ENCODE peak calls at places on chromosome 18, in seven cellular contexts. T is aorta; H is pancreas; P is naive thymus-derived CD4-positive, alpha-beta T cell; Y is CD8-positive, alpha-beta memory T cell; Z is upper lobe of right lung; N is tibial nerve. F is an unnamed sample.
A peak's percentile ranks its signal among the peaks of the same experiment; 100 is the strongest.

GRCh38 chr18:77057043-77057442 is 75.5 kb downstream of the MBP start:
- DNase-seq in T (no peak), H (no peak), P (no peak), Y (no peak), Z (no peak), N (no peak), F (no peak)

GRCh38 chr18:77754475-77755044 is 504.9 kb downstream of the GALR1 start:
- DNase-seq in T (no peak), H (no peak), P (no peak), Y (no peak), Z (no peak), N (no peak), F (no peak)

GRCh38 chr18:25459814-25460213 is 107.8 kb upstream of the ZNF521 start:
- DNase-seq in T (no peak), H (no peak), P (no peak), Y (no peak), Z (no peak), N (no peak), F (no peak)

GRCh38 chr18:12839526-12840196 is 44.4 kb downstream of the PTPN2 start:
- DNase-seq in T (no peak), H (no peak), P (no peak), Y (no peak), Z (no peak), N (no peak), F (peak; percentile 83)

GRCh38 chr18:69947361-69948106 is at the start of gene CD226:
- DNase-seq in T (no peak), H (no peak), P (peak; percentile 52), Y (no peak), Z (no peak), N (no peak), F (no peak)

GRCh38 chr18:55510809-55511208 is 77.2 kb downstream of the TCF4 start:
- DNase-seq in T (no peak), H (no peak), P (no peak), Y (no peak), Z (no peak), N (peak; percentile 58), F (no peak)

GRCh38 chr18:79523738-79524180 is 128.0 kb downstream of the NFATC1 start:
- DNase-seq in T (peak; percentile 48), H (no peak), P (peak; percentile 91), Y (peak; percentile 87), Z (no peak), N (no peak), F (no peak)

GRCh38 chr18:36623681-36624080 is 205.1 kb downstream of the TPGS2 start:
- DNase-seq in T (no peak), H (no peak), P (no peak), Y (no peak), Z (no peak), N (no peak), F (no peak)

GRCh38 chr18:38940863-38941531 is 1375.4 kb upstream of the CELF4 start:
- DNase-seq in T (no peak), H (no peak), P (peak; percentile 68), Y (peak; percentile 75), Z (no peak), N (no peak), F (peak; percentile 97)

GRCh38 chr18:76494541-76495403 is at the start of gene ZNF516:
- DNase-seq in T (peak; percentile 66), H (peak; percentile 46), P (peak; percentile 36), Y (no peak), Z (no peak), N (peak; percentile 30), F (no peak)

GRCh38 chr18:58505181-58505580 is 123.7 kb downstream of the ALPK2 start:
- DNase-seq in T (no peak), H (no peak), P (peak; percentile 43), Y (peak; percentile 54), Z (no peak), N (no peak), F (peak; percentile 45)

GRCh38 chr18:12038082-12038660 is 55.5 kb upstream of the ANKRD62 start:
- DNase-seq in T (no peak), H (peak; percentile 58), P (no peak), Y (no peak), Z (no peak), N (no peak), F (no peak)

GRCh38 chr18:13973061-13973460 is 57.7 kb upstream of the MC2R start:
- DNase-seq in T (no peak), H (no peak), P (no peak), Y (no peak), Z (no peak), N (no peak), F (no peak)

GRCh38 chr18:22174341-22175148 is 5.2 kb downstream of the GATA6 start:
- DNase-seq in T (no peak), H (no peak), P (no peak), Y (no peak), Z (no peak), N (no peak), F (no peak)

GRCh38 chr18:3345452-3345851 is 83.5 kb downstream of the MYL12B start:
- DNase-seq in T (no peak), H (no peak), P (no peak), Y (no peak), Z (no peak), N (no peak), F (no peak)

GRCh38 chr18:3342628-3343027 is 80.7 kb downstream of the MYL12B start:
- DNase-seq in T (no peak), H (no peak), P (no peak), Y (no peak), Z (no peak), N (no peak), F (no peak)

GRCh38 chr18:3346487-3346886 is 84.6 kb downstream of the MYL12B start:
- DNase-seq in T (no peak), H (no peak), P (no peak), Y (no peak), Z (no peak), N (no peak), F (no peak)

GRCh38 chr18:3347286-3347803 is 85.4 kb downstream of the MYL12B start:
- DNase-seq in T (no peak), H (no peak), P (no peak), Y (no peak), Z (no peak), N (no peak), F (no peak)

DNA sequence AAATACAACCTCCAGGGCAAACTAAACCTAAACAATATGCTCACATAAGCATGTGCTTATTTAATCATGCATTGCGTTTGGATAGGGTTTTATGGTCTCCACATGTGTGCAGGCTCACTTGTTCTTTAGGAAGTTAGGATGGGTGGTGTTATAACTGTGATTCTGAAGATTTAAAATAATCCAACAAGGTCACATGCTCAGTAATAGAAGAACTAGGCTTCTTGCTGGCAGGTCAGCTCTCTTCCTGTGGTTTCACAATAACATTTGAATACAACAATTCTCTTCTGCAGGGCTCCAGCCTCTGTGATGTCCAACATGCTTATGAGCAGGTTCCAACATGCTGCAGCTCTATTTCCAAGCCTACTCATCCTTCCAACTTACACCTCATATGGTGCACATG is 84.0 kb downstream of the MYL12B start:
- DNase-seq in T (no peak), H (no peak), P (no peak), Y (no peak), Z (no peak), N (peak; percentile 10), F (no peak)
- H3K4me1 ChIP-seq in T (no peaks in the 10 kb centered on the region), H (no peaks in the 10 kb centered on the region), P (no peaks in the 10 kb centered on the region), Y (no peaks in the 10 kb centered on the region), Z (peaks cover 7% of the 10 kb centered on the region), N (no peaks in the 10 kb centered on the region), F (no peaks in the 10 kb centered on the region)

DNA sequence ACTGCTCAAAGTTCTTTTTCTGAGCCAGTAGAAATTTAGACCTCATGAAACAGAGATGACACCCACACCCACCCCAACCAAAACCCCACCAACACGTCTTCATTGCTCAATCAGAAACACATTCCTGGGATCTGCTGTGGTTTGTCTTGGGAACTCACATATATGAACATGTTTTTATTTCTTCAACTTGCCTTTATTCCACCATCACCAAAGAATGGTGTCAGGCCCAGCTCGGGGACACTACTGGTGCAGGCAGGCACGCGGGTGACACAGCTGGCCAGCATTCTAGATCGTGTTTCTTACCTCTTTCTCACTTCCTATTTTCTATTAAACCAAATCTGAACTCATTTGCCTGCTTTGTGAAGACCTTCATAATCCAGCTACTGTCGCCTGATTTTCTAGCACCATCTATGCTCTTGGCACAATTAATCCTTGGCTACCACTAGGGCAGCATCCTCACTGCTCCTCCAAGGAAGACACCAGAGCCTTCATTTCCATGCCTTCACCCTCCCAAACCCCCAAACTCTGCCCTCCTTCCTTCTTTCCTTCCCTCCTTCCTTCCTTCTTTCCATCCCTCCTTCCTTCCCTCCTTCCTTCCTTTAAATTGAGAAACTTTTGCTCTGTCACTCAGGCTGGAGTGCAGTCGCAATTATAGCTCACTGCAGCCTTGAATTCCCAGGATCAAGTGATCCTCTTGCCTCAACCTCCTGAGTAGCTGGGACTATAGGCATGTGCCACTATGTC is 157.1 kb downstream of the BCL2 start:
- DNase-seq in T (no peak), H (no peak), P (no peak), Y (peak; percentile 52), Z (peak; percentile 71), N (no peak), F (peak; percentile 69)
- H3K4me1 ChIP-seq in T (peaks cover 8% of the 10 kb centered on the region), H (peaks cover 8% of the 10 kb centered on the region), P (peaks cover 56% of the 10 kb centered on the region), Y (peaks cover 74% of the 10 kb centered on the region), Z (peaks cover 22% of the 10 kb centered on the region), N (peaks cover 57% of the 10 kb centered on the region), F (peaks cover 63% of the 10 kb centered on the region)

GRCh38 chr18:44911773-44912172 is 231.1 kb downstream of the SETBP1 start:
- DNase-seq in T (no peak), H (no peak), P (no peak), Y (no peak), Z (no peak), N (no peak), F (no peak)

GRCh38 chr18:44912740-44913478 is 232.2 kb downstream of the SETBP1 start:
- DNase-seq in T (no peak), H (no peak), P (no peak), Y (no peak), Z (no peak), N (no peak), F (peak; percentile 26)

GRCh38 chr18:44909191-44909719 is 228.6 kb downstream of the SETBP1 start:
- DNase-seq in T (no peak), H (no peak), P (no peak), Y (no peak), Z (no peak), N (peak; percentile 21), F (peak; percentile 93)

GRCh38 chr18:44914028-44914427 is 233.3 kb downstream of the SETBP1 start:
- DNase-seq in T (no peak), H (no peak), P (no peak), Y (no peak), Z (no peak), N (no peak), F (no peak)

GRCh38 chr18:44911260-44911659 is 230.6 kb downstream of the SETBP1 start:
- DNase-seq in T (no peak), H (no peak), P (no peak), Y (no peak), Z (no peak), N (no peak), F (no peak)
- H3K4me1 ChIP-seq in T (no peaks in the 10 kb centered on the region), H (peaks cover 10% of the 10 kb centered on the region), P (no peaks in the 10 kb centered on the region), Y (no peaks in the 10 kb centered on the region), Z (no peaks in the 10 kb centered on the region), N (peaks cover 9% of the 10 kb centered on the region), F (peaks cover 70% of the 10 kb centered on the region)

DNA sequence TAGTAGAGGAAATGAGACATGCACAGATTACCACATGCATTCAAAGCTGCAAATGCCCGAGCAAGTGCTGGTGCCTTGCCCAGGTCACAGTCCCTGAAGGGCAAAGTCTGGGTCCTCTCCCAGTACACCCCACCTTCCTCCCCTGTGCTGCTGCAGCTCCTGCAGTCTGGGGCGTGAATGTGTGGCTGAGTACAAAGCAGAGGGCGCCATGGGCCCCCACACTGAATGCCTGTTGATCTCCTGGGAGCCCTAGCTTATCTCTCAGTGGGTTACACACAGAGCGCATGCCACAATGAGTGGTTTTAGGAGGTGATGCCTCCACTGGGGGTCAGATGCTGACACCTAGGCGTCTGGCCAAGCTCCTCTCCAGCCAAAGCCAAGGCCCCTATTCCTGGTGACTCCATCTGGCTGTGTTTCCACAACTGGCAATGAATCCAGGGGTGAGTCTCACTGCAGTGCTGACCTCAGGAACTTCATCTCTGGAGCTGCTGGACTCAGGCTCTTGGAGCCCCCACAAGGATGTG is 135.4 kb downstream of the CTIF start:
- DNase-seq in T (no peak), H (no peak), P (no peak), Y (no peak), Z (peak; percentile 34), N (no peak), F (no peak)
- H3K4me1 ChIP-seq in T (no peaks in the 10 kb centered on the region), H (no peaks in the 10 kb centered on the region), P (no peaks in the 10 kb centered on the region), Y (no peaks in the 10 kb centered on the region), Z (peaks cover 13% of the 10 kb centered on the region), N (peaks cover 24% of the 10 kb centered on the region), F (peaks cover 4% of the 10 kb centered on the region)

F was measured in MM.1S.